ENCODE peak calls at places on chromosomes 7 and 10, in ten cellular contexts. One of them, this sample, is unnamed.

GRCh38 chr7:37109016-37109415 is 339.6 kb downstream of the ELMO1 start:
- DNase-seq in stimulated activated CD8-positive, alpha-beta memory T cell treated with anti-CD3 and anti-CD28 coated beads, Interleukin-15, amount 100 ng/mL, for 24 hours: no peak
- DNase-seq in EH: no peak
- DNase-seq in dermis microvascular lymphatic vessel endothelial cell: no peak
- DNase-seq in neuronal stem cell: no peak
- DNase-seq in amygdala: no peak
- DNase-seq in AG10803: no peak
- DNase-seq in adrenal gland: no peak
- DNase-seq in AG08396: peak
- DNase-seq in bronchial epithelial cell: no peak
- DNase-seq in this sample: no peak

GRCh38 chr7:156493942-156494341 is 146.6 kb upstream of the RNF32 start:
- DNase-seq in AG10803: no peak
- DNase-seq in stimulated activated CD8-positive, alpha-beta memory T cell treated with anti-CD3 and anti-CD28 coated beads, Interleukin-15, amount 100 ng/mL, for 24 hours: no peak
- DNase-seq in adrenal gland: no peak
- DNase-seq in AG08396: peak
- DNase-seq in neuronal stem cell: no peak
- DNase-seq in amygdala: no peak
- DNase-seq in dermis microvascular lymphatic vessel endothelial cell: no peak
- DNase-seq in EH: no peak
- DNase-seq in bronchial epithelial cell: peak
- DNase-seq in this sample: no peak

GRCh38 chr10:51389415-51390342 is 309.7 kb downstream of the CSTF2T start:
- DNase-seq in EH: peak
- DNase-seq in AG10803: peak
- DNase-seq in dermis microvascular lymphatic vessel endothelial cell: peak
- DNase-seq in stimulated activated CD8-positive, alpha-beta memory T cell treated with anti-CD3 and anti-CD28 coated beads, Interleukin-15, amount 100 ng/mL, for 24 hours: no peak
- DNase-seq in adrenal gland: no peak
- DNase-seq in AG08396: peak
- DNase-seq in bronchial epithelial cell: peak
- DNase-seq in neuronal stem cell: peak
- DNase-seq in amygdala: no peak
- DNase-seq in this sample: no peak

GRCh38 chr10:10677479-10677878 is 340.2 kb upstream of the CELF2 start:
- DNase-seq in AG10803: peak
- DNase-seq in adrenal gland: peak
- DNase-seq in stimulated activated CD8-positive, alpha-beta memory T cell treated with anti-CD3 and anti-CD28 coated beads, Interleukin-15, amount 100 ng/mL, for 24 hours: no peak
- DNase-seq in AG08396: peak
- DNase-seq in EH: peak
- DNase-seq in neuronal stem cell: peak
- DNase-seq in dermis microvascular lymphatic vessel endothelial cell: peak
- DNase-seq in amygdala: no peak
- DNase-seq in bronchial epithelial cell: peak
- DNase-seq in this sample: no peak

GRCh38 chr10:36017141-36017540 is 375.0 kb upstream of the FZD8 start:
- DNase-seq in AG10803: no peak
- DNase-seq in EH: no peak
- DNase-seq in amygdala: no peak
- DNase-seq in bronchial epithelial cell: peak
- DNase-seq in adrenal gland: no peak
- DNase-seq in neuronal stem cell: no peak
- DNase-seq in AG08396: no peak
- DNase-seq in stimulated activated CD8-positive, alpha-beta memory T cell treated with anti-CD3 and anti-CD28 coated beads, Interleukin-15, amount 100 ng/mL, for 24 hours: no peak
- DNase-seq in dermis microvascular lymphatic vessel endothelial cell: no peak
- DNase-seq in this sample: no peak

GRCh38 chr10:96257944-96258343 is 13.4 kb downstream of the BLNK start:
- DNase-seq in amygdala: no peak
- DNase-seq in AG08396: no peak
- DNase-seq in bronchial epithelial cell: no peak
- DNase-seq in stimulated activated CD8-positive, alpha-beta memory T cell treated with anti-CD3 and anti-CD28 coated beads, Interleukin-15, amount 100 ng/mL, for 24 hours: no peak
- DNase-seq in dermis microvascular lymphatic vessel endothelial cell: peak
- DNase-seq in adrenal gland: peak
- DNase-seq in AG10803: no peak
- DNase-seq in EH: no peak
- DNase-seq in neuronal stem cell: no peak
- DNase-seq in this sample: no peak

GRCh38 chr7:80060218-80060806 is 74.3 kb upstream of the GNAI1 start:
- DNase-seq in AG10803: peak
- DNase-seq in neuronal stem cell: peak
- DNase-seq in EH: peak
- DNase-seq in AG08396: no peak
- DNase-seq in bronchial epithelial cell: peak
- DNase-seq in stimulated activated CD8-positive, alpha-beta memory T cell treated with anti-CD3 and anti-CD28 coated beads, Interleukin-15, amount 100 ng/mL, for 24 hours: no peak
- DNase-seq in adrenal gland: no peak
- DNase-seq in amygdala: no peak
- DNase-seq in dermis microvascular lymphatic vessel endothelial cell: peak
- DNase-seq in this sample: no peak

GRCh38 chr7:37732253-37732652 is 48.7 kb downstream of the GPR141 start:
- DNase-seq in stimulated activated CD8-positive, alpha-beta memory T cell treated with anti-CD3 and anti-CD28 coated beads, Interleukin-15, amount 100 ng/mL, for 24 hours: no peak
- DNase-seq in dermis microvascular lymphatic vessel endothelial cell: peak
- DNase-seq in amygdala: no peak
- DNase-seq in bronchial epithelial cell: peak
- DNase-seq in AG10803: peak
- DNase-seq in EH: no peak
- DNase-seq in neuronal stem cell: peak
- DNase-seq in adrenal gland: peak
- DNase-seq in AG08396: no peak
- DNase-seq in this sample: no peak

GRCh38 chr10:52437205-52437646 is 123.1 kb downstream of the DKK1 start:
- DNase-seq in AG10803: peak
- DNase-seq in AG08396: no peak
- DNase-seq in amygdala: no peak
- DNase-seq in EH: peak
- DNase-seq in neuronal stem cell: no peak
- DNase-seq in bronchial epithelial cell: no peak
- DNase-seq in adrenal gland: no peak
- DNase-seq in dermis microvascular lymphatic vessel endothelial cell: no peak
- DNase-seq in stimulated activated CD8-positive, alpha-beta memory T cell treated with anti-CD3 and anti-CD28 coated beads, Interleukin-15, amount 100 ng/mL, for 24 hours: no peak
- DNase-seq in this sample: no peak

GRCh38 chr7:2628137-2628482 is 3.7 kb upstream of the TTYH3 start:
- DNase-seq in bronchial epithelial cell: no peak
- DNase-seq in adrenal gland: no peak
- DNase-seq in AG10803: no peak
- DNase-seq in EH: no peak
- DNase-seq in neuronal stem cell: no peak
- DNase-seq in amygdala: no peak
- DNase-seq in dermis microvascular lymphatic vessel endothelial cell: no peak
- DNase-seq in AG08396: no peak
- DNase-seq in stimulated activated CD8-positive, alpha-beta memory T cell treated with anti-CD3 and anti-CD28 coated beads, Interleukin-15, amount 100 ng/mL, for 24 hours: no peak
- DNase-seq in this sample: no peak

GRCh38 chr10:16976803-16977202 is 152.8 kb downstream of the CUBN start:
- DNase-seq in AG08396: no peak
- DNase-seq in EH: no peak
- DNase-seq in neuronal stem cell: no peak
- DNase-seq in amygdala: no peak
- DNase-seq in dermis microvascular lymphatic vessel endothelial cell: no peak
- DNase-seq in adrenal gland: no peak
- DNase-seq in bronchial epithelial cell: no peak
- DNase-seq in AG10803: no peak
- DNase-seq in stimulated activated CD8-positive, alpha-beta memory T cell treated with anti-CD3 and anti-CD28 coated beads, Interleukin-15, amount 100 ng/mL, for 24 hours: no peak
- DNase-seq in this sample: no peak

GRCh38 chr10:87818505-87819273 is 663 bp upstream of the ATAD1 start:
- DNase-seq in dermis microvascular lymphatic vessel endothelial cell: peak
- DNase-seq in amygdala: peak
- DNase-seq in AG10803: peak
- DNase-seq in AG08396: peak
- DNase-seq in neuronal stem cell: peak
- DNase-seq in adrenal gland: peak
- DNase-seq in EH: peak
- DNase-seq in bronchial epithelial cell: peak
- DNase-seq in stimulated activated CD8-positive, alpha-beta memory T cell treated with anti-CD3 and anti-CD28 coated beads, Interleukin-15, amount 100 ng/mL, for 24 hours: peak
- DNase-seq in this sample: no peak

GRCh38 chr7:104950754-104951153 is 63.3 kb upstream of the KMT2E start:
- DNase-seq in bronchial epithelial cell: no peak
- DNase-seq in amygdala: no peak
- DNase-seq in stimulated activated CD8-positive, alpha-beta memory T cell treated with anti-CD3 and anti-CD28 coated beads, Interleukin-15, amount 100 ng/mL, for 24 hours: no peak
- DNase-seq in AG10803: peak
- DNase-seq in neuronal stem cell: no peak
- DNase-seq in AG08396: no peak
- DNase-seq in dermis microvascular lymphatic vessel endothelial cell: no peak
- DNase-seq in EH: no peak
- DNase-seq in adrenal gland: no peak
- DNase-seq in this sample: no peak

This sample was measured in cortex of kidney.